ENCODE peak calls at places on chromosomes 6 and 20, in four cellular contexts. B, T, A and Z are unnamed samples.

GRCh38 chr6:144434308-144434990 is 149.3 kb downstream of the UTRN start:
- DNase-seq in T (no peak), A (no peak), B (no peak), Z (no peak)

GRCh38 chr20:33827109-33827508 is 16.0 kb downstream of the CHMP4B start:
- DNase-seq in T (no peak), A (no peak), B (no peak), Z (no peak)

GRCh38 chr6:81767163-81768000 is 14.9 kb upstream of the TENT5A start:
- DNase-seq in T (peak), B (no peak), A (no peak), Z (no peak)

GRCh38 chr6:25717856-25718740 is 36.4 kb upstream of the SLC17A4 start:
- DNase-seq in A (no peak), B (peak), T (peak), Z (peak)

GRCh38 chr6:89323461-89324098 is 8.5 kb upstream of the GABRR2 start:
- DNase-seq in A (no peak), B (no peak), T (no peak), Z (no peak)

GRCh38 chr20:400121-400450 is 8.0 kb upstream of the RBCK1 start:
- DNase-seq in A (no peak), B (no peak), T (no peak), Z (no peak)

GRCh38 chr6:40400738-40401137 is 186.4 kb downstream of the LRFN2 start:
- DNase-seq in T (no peak), A (no peak), B (no peak), Z (no peak)

GRCh38 chr6:113982055-113982550 is 11.2 kb upstream of the HDAC2 start:
- DNase-seq in T (no peak), B (no peak), A (no peak), Z (no peak)

GRCh38 chr6:129243377-129243776 is 360.4 kb downstream of the LAMA2 start:
- DNase-seq in A (no peak), T (no peak), B (no peak), Z (no peak)

GRCh38 chr20:59193325-59193724 is 29.7 kb downstream of the ZNF831 start:
- DNase-seq in B (no peak), A (no peak), T (no peak), Z (no peak)

GRCh38 chr6:73393278-73393677 is 1.4 kb upstream of the DDX43 start:
- DNase-seq in T (no peak), B (no peak), A (no peak), Z (no peak)

GRCh38 chr6:21263531-21264287 is 329.8 kb upstream of the SOX4 start:
- DNase-seq in B (peak), A (no peak), T (no peak), Z (no peak)

GRCh38 chr20:32072168-32072721 is 20.2 kb downstream of the HCK start:
- DNase-seq in T (no peak), A (no peak), B (no peak), Z (no peak)

GRCh38 chr6:9581155-9581554 is 833.7 kb downstream of the TFAP2A start:
- DNase-seq in A (no peak), B (no peak), T (no peak), Z (no peak)

GRCh38 chr6:113858067-113858604 is 991 bp downstream of the MARCKS start:
- DNase-seq in B (peak), T (peak), A (no peak), Z (no peak)

GRCh38 chr6:151143806-151144205 is 96.0 kb upstream of the AKAP12 start:
- DNase-seq in A (no peak), B (no peak), T (no peak), Z (no peak)

GRCh38 chr6:79718509-79719247 is 87.5 kb downstream of the SH3BGRL2 start:
- DNase-seq in T (no peak), A (no peak), B (peak), Z (no peak)

GRCh38 chr20:62355527-62356142 is 11.5 kb downstream of the LAMA5 start:
- DNase-seq in A (no peak), T (no peak), B (no peak), Z (no peak)

GRCh38 chr6:70586114-70586513 is 19.4 kb downstream of the SDHAF4 start:
- DNase-seq in A (no peak), T (no peak), B (peak), Z (no peak)

GRCh38 chr6:119978274-119978889 is 628.8 kb upstream of the MAN1A1 start:
- DNase-seq in B (peak), T (peak), A (no peak), Z (peak)

GRCh38 chr6:5855787-5856186 is 150.9 kb downstream of the NRN1 start:
- DNase-seq in B (no peak), A (no peak), T (no peak), Z (no peak)

GRCh38 chr6:132683543-132683942 is 24.6 kb upstream of the TAAR1 start:
- DNase-seq in T (no peak), B (no peak), A (no peak), Z (no peak)

GRCh38 chr20:36827541-36828279 is 48.2 kb upstream of the TLDC2 start:
- DNase-seq in B (peak), A (no peak), T (no peak), Z (no peak)

GRCh38 chr6:122654016-122654415 is 43.8 kb downstream of the PKIB start:
- DNase-seq in A (no peak), B (no peak), T (no peak), Z (no peak)

GRCh38 chr6:38974389-38975133 is 74.0 kb upstream of the GLP1R start:
- DNase-seq in T (no peak), A (no peak), B (no peak), Z (no peak)

GRCh38 chr6:22353036-22353560 is 56.3 kb upstream of the PRL start:
- DNase-seq in A (no peak), T (no peak), B (no peak), Z (no peak)

DNA sequence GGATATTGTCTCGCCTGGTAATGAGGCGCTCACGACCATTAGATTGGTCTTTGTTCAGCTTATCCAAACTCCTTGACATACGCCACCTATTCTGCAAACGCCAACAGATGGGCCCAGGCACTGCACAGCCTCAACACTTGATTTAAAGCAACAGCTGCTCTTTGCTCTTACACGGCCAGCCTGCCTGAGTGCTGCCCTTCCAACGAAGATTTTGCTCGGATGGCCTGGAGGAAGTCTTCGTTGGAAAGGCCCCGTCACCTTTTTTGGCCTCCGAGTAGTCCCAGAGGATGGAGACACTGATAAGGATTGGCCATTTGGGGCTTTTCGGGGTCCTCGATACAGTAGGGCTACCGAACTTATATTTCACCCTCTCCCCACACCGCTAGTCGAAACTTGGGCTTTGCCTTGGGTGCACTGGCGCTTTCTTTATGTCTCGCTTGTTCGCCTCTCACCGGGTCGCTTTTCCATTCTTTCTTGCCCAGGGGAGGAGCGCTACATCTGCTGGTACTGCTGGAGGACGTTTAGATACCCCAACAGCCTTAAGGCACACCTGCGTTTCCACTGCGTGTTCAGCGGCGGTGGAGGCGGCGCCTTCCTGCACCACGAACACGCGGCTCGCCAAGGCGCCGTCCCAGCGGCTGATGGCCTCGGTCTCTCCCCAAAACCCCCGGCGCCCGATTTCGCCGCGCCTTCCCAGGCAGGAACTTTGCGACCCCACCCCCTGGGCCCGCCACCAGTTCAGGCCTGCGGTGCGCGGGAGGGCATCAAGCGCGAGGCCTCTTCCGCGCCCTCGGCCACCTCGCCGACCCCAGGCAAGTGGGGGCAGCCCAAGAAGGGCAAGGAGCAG is 6.1 kb downstream of the PRDM13 start:
- DNase-seq in T (no peak), B (no peak), A (no peak), Z (no peak)
- H3K4me3 ChIP-seq in T (no peak), B (peak), A (no peak), Z (no peak)

GRCh38 chr20:48682529-48683385 is 145.0 kb downstream of the PREX1 start:
- DNase-seq in T (peak), A (no peak), B (no peak), Z (no peak)
- H3K4me3 ChIP-seq in T (no peak), A (no peak), B (no peak), Z (no peak)

GRCh38 chr6:154356690-154357089 is at the start of gene IPCEF1:
- DNase-seq in T (no peak), B (peak), A (no peak), Z (no peak)

GRCh38 chr6:154354265-154354777 is 2.3 kb downstream of the IPCEF1 start:
- DNase-seq in T (no peak), A (no peak), B (no peak), Z (no peak)

GRCh38 chr6:154352898-154353585 is 3.6 kb downstream of the IPCEF1 start:
- DNase-seq in T (no peak), B (peak), A (no peak), Z (no peak)

GRCh38 chr6:154358019-154358545 is 1.5 kb upstream of the IPCEF1 start:
- DNase-seq in A (no peak), T (no peak), B (no peak), Z (no peak)

DNA sequence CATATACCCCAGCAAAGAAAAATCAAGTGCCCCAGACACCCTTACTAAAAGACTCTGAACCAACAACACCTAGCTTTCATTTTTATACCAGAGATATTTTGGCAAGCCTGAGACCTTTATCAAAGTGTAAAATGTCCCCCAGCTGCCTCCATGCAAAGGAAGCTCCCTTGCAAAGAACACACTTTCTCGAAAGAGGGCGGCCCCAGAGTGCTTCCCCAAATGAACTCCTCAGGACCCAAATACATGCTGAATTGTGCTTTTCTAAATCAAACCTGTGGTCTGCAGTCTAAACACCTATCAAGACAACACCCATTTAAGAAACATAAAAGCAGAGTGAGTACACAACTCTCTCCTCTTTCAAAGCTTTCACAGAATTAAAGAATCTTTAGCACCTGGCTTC is 485 bp downstream of the IPCEF1 start:
- DNase-seq in A (no peak), B (no peak), T (no peak), Z (no peak)
- H3K4me3 ChIP-seq in A (no peak), B (no peak), T (no peak), Z (no peak)

GRCh38 chr20:6048391-6048790 is 5.5 kb downstream of the LRRN4 start:
- DNase-seq in B (no peak), A (no peak), T (no peak), Z (no peak)

GRCh38 chr20:6053776-6054688 is at the start of gene LRRN4:
- DNase-seq in T (no peak), B (no peak), A (no peak), Z (no peak)

GRCh38 chr20:6053064-6053775 is 640 bp downstream of the LRRN4 start:
- DNase-seq in B (no peak), A (no peak), T (no peak), Z (no peak)

GRCh38 chr20:6055161-6055783 is 1.4 kb upstream of the LRRN4 start:
- DNase-seq in T (no peak), A (no peak), B (peak), Z (no peak)

DNA sequence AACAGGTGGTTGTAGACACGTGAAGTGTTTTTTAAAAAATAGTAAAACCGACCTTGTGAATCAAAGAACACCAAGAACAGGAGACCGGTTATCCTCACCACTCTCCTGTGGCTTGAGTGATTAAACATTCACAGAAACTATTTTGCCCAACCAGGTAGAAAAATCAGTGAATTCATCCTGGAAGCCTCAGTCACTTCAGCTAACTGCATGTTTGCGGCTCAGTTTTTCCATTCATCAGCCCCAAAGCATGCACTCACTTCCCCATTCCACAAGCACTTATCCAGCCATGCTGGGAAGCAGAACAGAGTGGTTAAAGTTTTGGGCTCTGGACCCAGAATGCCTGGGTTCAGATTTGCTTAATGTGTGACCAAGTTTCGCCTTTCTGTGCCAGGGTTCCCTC is 2.4 kb downstream of the LRRN4 start:
- DNase-seq in B (no peak), T (no peak), A (no peak), Z (no peak)
- H3K4me3 ChIP-seq in B (no peak), T (no peak), A (no peak), Z (no peak)

GRCh38 chr20:43919686-43920403 is 5.2 kb downstream of the TOX2 start:
- DNase-seq in T (no peak), A (no peak), B (no peak), Z (no peak)

GRCh38 chr20:43916073-43916874 is 1.6 kb downstream of the TOX2 start:
- DNase-seq in T (no peak), B (no peak), A (no peak), Z (no peak)

GRCh38 chr20:43916875-43917371 is 2.3 kb downstream of the TOX2 start:
- DNase-seq in B (peak), A (no peak), T (no peak), Z (no peak)

GRCh38 chr20:43915209-43916072 is 789 bp downstream of the TOX2 start:
- DNase-seq in A (no peak), B (peak), T (peak), Z (no peak)

GRCh38 chr20:43917380-43917779 is 2.7 kb downstream of the TOX2 start:
- DNase-seq in B (no peak), T (no peak), A (no peak), Z (no peak)
- H3K4me3 ChIP-seq in B (no peak), T (no peak), A (no peak), Z (no peak)

GRCh38 chr6:135852775-135853174 is 1.3 kb downstream of the PDE7B start:
- DNase-seq in T (no peak), A (no peak), B (no peak), Z (no peak)
- H3K4me3 ChIP-seq in T (no peak), A (no peak), B (no peak), Z (no peak)

DNA sequence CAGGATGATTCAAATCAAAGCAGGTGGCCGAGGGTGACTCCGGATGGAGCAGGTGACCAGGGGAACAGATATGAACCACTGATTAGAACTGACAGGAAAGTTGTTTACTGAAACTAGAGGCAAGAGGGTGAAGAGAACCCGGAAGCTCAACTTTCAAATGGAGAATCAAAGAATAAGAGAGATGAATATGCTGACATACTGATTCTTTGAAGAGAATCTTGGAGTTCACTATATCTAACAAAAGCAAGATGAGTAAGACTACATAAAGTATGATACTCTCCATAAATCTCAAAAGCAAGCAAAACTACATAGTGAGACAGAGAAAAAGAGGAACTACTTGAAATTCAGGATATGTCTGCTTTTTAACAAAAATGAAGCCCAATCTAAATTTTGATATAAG is 3.9 kb upstream of the UBD start:
- DNase-seq in A (no peak), T (no peak), B (peak), Z (no peak)
- H3K4me3 ChIP-seq in A (no peak), T (no peak), B (no peak), Z (no peak)

GRCh38 chr6:45439459-45439858 is 61.7 kb upstream of the SUPT3H start:
- DNase-seq in B (no peak), A (no peak), T (no peak), Z (no peak)
- H3K4me3 ChIP-seq in B (no peak), A (no peak), T (no peak), Z (no peak)

DNA sequence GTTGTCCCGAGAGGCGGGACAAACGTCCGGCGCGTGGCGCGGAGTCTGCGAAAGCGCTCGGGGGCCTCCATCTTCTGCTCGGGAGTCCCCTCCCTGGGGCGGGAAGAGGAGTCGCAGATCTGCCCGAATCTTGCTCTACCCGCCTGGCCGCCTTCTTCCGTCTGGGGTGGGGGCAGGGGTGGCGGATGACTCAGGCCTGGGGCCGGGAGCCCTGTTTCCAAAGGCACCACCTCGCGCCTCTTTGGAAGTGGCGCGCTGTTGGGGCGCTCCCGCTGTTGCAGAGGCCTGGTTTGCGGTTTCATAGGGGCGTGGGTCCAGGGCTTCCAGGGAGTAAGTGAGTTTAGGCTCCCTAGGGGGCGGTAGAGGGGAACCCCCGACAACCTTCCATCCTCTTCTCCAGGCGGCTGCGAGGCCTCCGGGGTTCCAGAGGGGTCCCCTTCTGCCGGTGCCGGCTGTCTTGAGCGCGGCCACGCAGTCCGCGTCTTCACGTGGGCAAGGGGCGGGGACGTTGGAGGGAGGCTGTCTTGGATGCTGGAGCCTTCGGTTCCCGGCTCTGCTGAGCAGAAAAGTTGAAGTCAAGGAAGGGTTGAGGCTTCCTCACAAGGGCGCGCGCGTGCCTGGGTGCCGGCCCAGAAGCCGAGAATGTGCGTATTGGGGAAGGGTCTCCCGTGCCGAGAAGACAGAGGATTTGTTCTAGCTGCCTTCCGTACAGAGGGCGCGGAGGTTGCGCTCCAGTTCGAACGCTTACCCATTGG is 2.6 kb upstream of the TFAP2C start:
- DNase-seq in A (no peak), B (no peak), T (peak), Z (peak)
- H3K4me3 ChIP-seq in A (no peak), B (no peak), T (no peak), Z (no peak)

DNA sequence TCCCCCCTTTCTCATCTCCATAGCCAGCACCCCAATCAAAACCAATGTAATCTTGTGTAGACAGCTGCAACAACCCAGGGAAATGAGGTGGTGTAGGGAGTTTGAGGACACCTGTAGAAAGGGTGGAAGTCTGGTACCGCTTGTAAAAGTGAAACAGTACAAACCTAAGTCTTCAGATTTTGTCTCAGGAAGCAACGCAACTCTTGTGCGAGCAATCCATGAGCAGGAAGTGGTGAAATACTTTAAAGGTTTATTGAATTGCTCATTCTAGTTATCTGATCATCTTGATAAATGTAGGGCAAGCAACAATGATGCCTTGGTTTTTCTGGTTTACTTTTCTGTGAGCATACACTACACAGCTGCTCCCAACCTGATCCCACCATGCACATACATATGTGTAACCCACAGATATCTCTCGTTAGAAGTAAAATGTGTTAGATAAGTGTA is 71.1 kb upstream of the THEMIS start:
- DNase-seq in T (peak), B (peak), A (peak), Z (peak)
- H3K4me3 ChIP-seq in T (no peak), B (no peak), A (no peak), Z (peak)